ENCODE peak calls at places on chromosomes 2 and 18, in ten cellular contexts. R is HFF-Myc, E is NB4, L is mucosa of descending colon, V is heart right ventricle, D is OCI-LY7, Y is left lung, K is keratinocyte, Z is fibroblast of pulmonary artery, F is GM10248. X is an unnamed sample.

GRCh38 chr2:237724811-237725478 is 73.6 kb upstream of the RBM44 start:
- DNase-seq in Z (no peak), E (no peak), F (no peak), Y (no peak), R (no peak), K (no peak), D (no peak), L (no peak), V (no peak), X (peak)

GRCh38 chr2:218169757-218170546 is 3.2 kb upstream of the CXCR1 start:
- DNase-seq in F (no peak), E (no peak), R (no peak), D (peak), Z (no peak), L (no peak), K (no peak), V (no peak), Y (no peak), X (no peak)

GRCh38 chr2:123839326-123839725 is 185.8 kb upstream of the CNTNAP5 start:
- DNase-seq in D (no peak), Z (no peak), Y (no peak), K (no peak), F (no peak), L (no peak), R (no peak), E (no peak), V (no peak), X (no peak)

GRCh38 chr2:164697688-164698290 is 76.5 kb upstream of the GRB14 start:
- DNase-seq in D (peak), V (no peak), R (no peak), L (no peak), F (peak), Y (no peak), K (no peak), E (peak), Z (peak), X (no peak)

GRCh38 chr18:55100817-55101457 is 141.7 kb upstream of the CCDC68 start:
- DNase-seq in Z (peak), Y (no peak), F (no peak), E (no peak), V (no peak), L (no peak), K (no peak), D (no peak), R (no peak), X (no peak)

GRCh38 chr2:174158003-174158402 is 90.3 kb downstream of the OLA1 start:
- DNase-seq in V (peak), K (no peak), E (peak), L (peak), D (peak), R (no peak), F (peak), Y (no peak), Z (peak), X (peak)

GRCh38 chr18:58161659-58162058 is 117.6 kb downstream of the NEDD4L start:
- DNase-seq in Z (peak), V (no peak), Y (no peak), K (no peak), D (no peak), E (no peak), R (no peak), L (peak), F (no peak), X (peak)

GRCh38 chr18:13543144-13543543 is 183.2 kb downstream of the FAM210A start:
- DNase-seq in K (no peak), E (no peak), F (no peak), L (no peak), Y (no peak), R (no peak), Z (no peak), D (no peak), V (no peak), X (no peak)

GRCh38 chr2:171523339-171523931 is 1.2 kb downstream of the CYBRD1 start:
- DNase-seq in L (peak), Y (peak), F (peak), E (peak), D (no peak), Z (peak), R (no peak), V (peak), K (no peak), X (peak)

GRCh38 chr18:62802523-62802922 is 87.2 kb downstream of the PHLPP1 start:
- DNase-seq in D (peak), R (no peak), V (no peak), L (peak), Y (no peak), E (no peak), F (no peak), Z (peak), K (no peak), X (no peak)

GRCh38 chr18:48583568-48583967 is 44.7 kb downstream of the CTIF start:
- DNase-seq in Y (no peak), Z (no peak), R (no peak), E (no peak), K (no peak), L (no peak), D (no peak), F (no peak), V (no peak), X (peak)

GRCh38 chr2:149365826-149366583 is 35.6 kb downstream of the LYPD6 start:
- DNase-seq in D (no peak), Z (no peak), R (no peak), E (no peak), F (no peak), Y (no peak), L (peak), K (peak), V (no peak), X (peak)

GRCh38 chr18:43367895-43368294 is 90.6 kb upstream of the SYT4 start:
- DNase-seq in R (no peak), E (no peak), V (no peak), Z (no peak), D (no peak), Y (no peak), F (no peak), K (no peak), L (no peak), X (no peak)

GRCh38 chr18:3305933-3306332 is 44.0 kb downstream of the MYL12B start:
- DNase-seq in F (no peak), Y (no peak), R (no peak), D (no peak), V (no peak), Z (peak), E (peak), L (no peak), K (no peak), X (no peak)

GRCh38 chr2:3399403-3399802 is 19.9 kb downstream of the TRAPPC12 start:
- DNase-seq in R (no peak), L (no peak), F (no peak), V (no peak), K (no peak), D (no peak), E (no peak), Y (no peak), Z (no peak), X (no peak)

GRCh38 chr2:108591163-108591562 is 56.9 kb downstream of the LIMS1 start:
- DNase-seq in V (no peak), L (no peak), Z (no peak), Y (peak), E (peak), R (no peak), K (no peak), D (no peak), F (no peak), X (no peak)

GRCh38 chr2:12828932-12829331 is 112.2 kb downstream of the TRIB2 start:
- DNase-seq in E (no peak), R (no peak), V (no peak), L (no peak), Z (no peak), K (no peak), F (no peak), D (no peak), Y (no peak), X (no peak)

GRCh38 chr2:241315183-241315878 is at the start of gene HDLBP:
- DNase-seq in Z (peak), L (peak), D (peak), K (peak), R (peak), V (peak), F (peak), E (peak), Y (peak), X (peak)
- TF ChIP-seq CTCF in Z (peak), L (peak), D (peak), K (no peak), R (peak), V (peak), F (peak), E (peak), Y (no peak), X (no peak)

GRCh38 chr2:2095360-2096093 is 235.5 kb downstream of the MYT1L start:
- DNase-seq in Z (no peak), L (no peak), Y (no peak), D (no peak), R (no peak), K (no peak), V (no peak), E (no peak), F (no peak), X (no peak)
- TF ChIP-seq CTCF in Z (no peak), L (no peak), Y (no peak), D (no peak), R (no peak), K (no peak), V (no peak), E (peak), F (no peak), X (no peak)

GRCh38 chr18:9323750-9324445 is 10.7 kb upstream of the TWSG1 start:
- DNase-seq in R (no peak), Y (no peak), F (no peak), D (no peak), V (no peak), K (no peak), L (no peak), E (no peak), Z (peak), X (no peak)

GRCh38 chr18:9319333-9319732 is 15.2 kb upstream of the TWSG1 start:
- DNase-seq in D (no peak), R (no peak), Y (no peak), Z (peak), F (no peak), K (no peak), L (no peak), E (no peak), V (no peak), X (no peak)

GRCh38 chr18:9322730-9323129 is 11.8 kb upstream of the TWSG1 start:
- DNase-seq in K (no peak), Z (no peak), D (no peak), R (no peak), L (no peak), V (no peak), E (no peak), F (no peak), Y (no peak), X (no peak)

GRCh38 chr18:9321017-9321452 is 13.5 kb upstream of the TWSG1 start:
- DNase-seq in E (no peak), F (no peak), Z (peak), L (no peak), K (no peak), D (no peak), Y (no peak), V (no peak), R (peak), X (no peak)

DNA sequence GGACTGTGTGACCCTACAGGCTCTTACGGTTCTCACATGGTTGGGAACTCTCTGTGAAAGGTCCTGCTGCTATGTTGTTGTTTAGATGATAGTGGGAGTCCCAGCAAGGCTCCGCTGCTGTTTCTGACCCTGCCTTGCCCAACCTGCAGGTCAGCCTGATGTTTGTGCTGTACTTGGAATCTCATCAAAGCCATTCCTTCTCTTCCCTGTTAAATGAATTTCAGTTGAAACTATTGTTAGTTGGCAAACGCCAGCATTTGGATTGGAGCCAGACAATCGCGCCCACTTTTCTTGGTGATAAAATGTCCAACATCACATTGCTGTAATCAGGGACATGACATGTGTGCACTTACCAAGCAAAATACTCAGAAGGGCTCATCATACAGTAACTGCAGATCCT is 12.9 kb upstream of the TWSG1 start:
- DNase-seq in K (no peak), D (no peak), L (no peak), R (no peak), Y (no peak), V (no peak), E (no peak), F (no peak), Z (no peak), X (no peak)
- TF ChIP-seq CTCF in K (no peak), D (no peak), L (no peak), R (no peak), Y (no peak), V (no peak), E (no peak), F (no peak), Z (no peak), X (no peak)

GRCh38 chr2:30225131-30225762 is 6.1 kb upstream of the LBH start:
- DNase-seq in V (peak), Y (no peak), Z (peak), F (peak), R (no peak), K (no peak), D (peak), E (no peak), L (peak), X (no peak)
- TF ChIP-seq CTCF in V (no peak), Y (no peak), Z (peak), F (no peak), R (no peak), K (no peak), D (peak), E (no peak), L (no peak), X (no peak)

DNA sequence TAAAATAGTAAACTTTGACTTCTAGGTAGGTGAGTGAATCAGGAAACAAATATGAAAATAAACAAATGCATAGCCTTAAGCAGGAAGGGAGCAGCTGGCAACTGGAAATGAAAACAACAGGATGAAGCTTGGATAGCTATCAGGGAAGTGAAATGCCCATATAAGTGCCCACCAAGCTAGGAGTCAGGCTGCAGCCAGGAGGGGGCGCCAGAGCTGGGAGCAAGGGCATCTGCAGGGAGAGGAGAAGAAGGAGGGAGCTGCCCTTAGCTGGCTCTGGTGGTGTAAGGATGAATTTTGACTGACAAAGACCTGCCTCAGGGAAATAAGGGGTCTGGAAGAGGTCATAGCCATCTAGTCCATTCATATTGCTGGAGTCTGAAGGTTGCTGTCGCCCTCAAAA is 298.3 kb downstream of the TDRD15 start:
- DNase-seq in D (peak), Z (no peak), Y (no peak), E (peak), R (no peak), L (peak), F (peak), V (peak), K (no peak), X (no peak)
- TF ChIP-seq CTCF in D (peak), Z (no peak), Y (peak), E (peak), R (peak), L (no peak), F (peak), V (peak), K (peak), X (no peak)

GRCh38 chr2:209788925-209789324 is 17.3 kb downstream of the UNC80 start:
- DNase-seq in V (no peak), D (no peak), Y (no peak), F (no peak), R (no peak), K (no peak), L (no peak), Z (no peak), E (no peak), X (no peak)

GRCh38 chr2:209787416-209787815 is 15.8 kb downstream of the UNC80 start:
- DNase-seq in F (no peak), L (no peak), V (no peak), Z (no peak), Y (no peak), E (no peak), K (no peak), D (no peak), R (no peak), X (no peak)

GRCh38 chr2:209791151-209791550 is 19.5 kb downstream of the UNC80 start:
- DNase-seq in Z (no peak), V (no peak), E (no peak), K (no peak), F (no peak), L (no peak), D (no peak), Y (no peak), R (no peak), X (no peak)

GRCh38 chr2:209790066-209790728 is 18.6 kb downstream of the UNC80 start:
- DNase-seq in R (no peak), Y (no peak), E (peak), D (no peak), V (no peak), K (no peak), F (no peak), L (no peak), Z (no peak), X (no peak)
- TF ChIP-seq CTCF in R (no peak), Y (no peak), E (no peak), D (no peak), V (no peak), K (no peak), F (no peak), L (no peak), Z (no peak), X (no peak)

DNA sequence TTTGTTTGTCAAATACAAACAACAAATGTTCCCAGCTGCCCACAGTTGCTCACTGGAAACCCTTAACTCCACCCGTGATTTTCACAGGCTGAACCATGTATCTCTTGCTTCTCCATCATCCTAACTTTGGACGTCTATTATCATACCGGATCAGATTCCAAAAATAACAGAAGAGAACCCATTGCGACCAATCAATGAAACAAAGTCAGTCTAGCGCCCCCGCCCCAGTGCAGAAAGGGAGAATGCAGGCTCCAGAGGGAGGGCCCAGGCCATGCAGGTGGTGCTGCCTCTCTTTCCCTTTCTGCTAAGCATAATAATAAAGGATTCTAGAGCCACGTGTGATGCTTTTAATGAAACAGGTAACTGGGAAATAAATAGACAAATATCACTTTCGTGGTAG is 24.1 kb downstream of the COLEC12 start:
- DNase-seq in Z (no peak), D (no peak), K (no peak), L (no peak), R (no peak), E (no peak), F (no peak), Y (no peak), V (no peak), X (no peak)
- TF ChIP-seq CTCF in Z (no peak), D (peak), K (no peak), L (no peak), R (no peak), E (no peak), F (no peak), Y (no peak), V (no peak), X (no peak)

GRCh38 chr2:177254433-177255226 is 9.9 kb downstream of the NFE2L2 start:
- DNase-seq in Y (no peak), D (no peak), V (no peak), Z (peak), E (peak), R (no peak), L (peak), F (no peak), K (no peak), X (peak)
- TF ChIP-seq CTCF in Y (no peak), D (peak), V (peak), Z (peak), E (peak), R (peak), L (peak), F (no peak), K (peak), X (no peak)

X was measured in pancreas.